ENCODE peak calls at places on chromosomes 11 and 22, in four cellular contexts. P, G, M and K are unnamed samples.

GRCh38 chr11:8841899-8842298 is 69.1 kb upstream of the AKIP1 start:
- DNase-seq in P (no peak), M (no peak), G (no peak), K (no peak)

GRCh38 chr22:45218974-45219373 is 21.7 kb downstream of the KIAA0930 start:
- DNase-seq in G (no peak), P (peak; percentile 83), M (no peak), K (peak; percentile 85)

GRCh38 chr22:24601217-24602104 is 1.5 kb upstream of the GGT1 start:
- DNase-seq in G (no peak), P (peak; percentile 43), M (no peak), K (no peak)

GRCh38 chr11:65516135-65516968 is 8.5 kb upstream of the SCYL1 start:
- DNase-seq in P (peak; percentile 1), G (no peak), M (no peak), K (no peak)

GRCh38 chr22:39419096-39419495 is 19.5 kb downstream of the TAB1 start:
- DNase-seq in M (no peak), G (no peak), P (no peak), K (no peak)

GRCh38 chr11:71977743-71978418 is 20.8 kb upstream of the IL18BP start:
- DNase-seq in M (peak; percentile 64), G (no peak), P (peak; percentile 68), K (peak; percentile 87)

GRCh38 chr11:90434858-90435257 is 212.0 kb upstream of the CHORDC1 start:
- DNase-seq in M (peak; percentile 74), G (no peak), P (peak; percentile 9), K (peak; percentile 68)

GRCh38 chr11:15149050-15149449 is 34.3 kb downstream of the INSC start:
- DNase-seq in M (no peak), P (no peak), G (no peak), K (no peak)

GRCh38 chr22:46352691-46353386 is 17.3 kb downstream of the TRMU start:
- DNase-seq in G (no peak), M (no peak), P (no peak), K (peak; percentile 82)

GRCh38 chr22:49436056-49436455 is 391.6 kb downstream of the BRD1 start:
- DNase-seq in M (no peak), P (no peak), G (no peak), K (no peak)

GRCh38 chr11:20011294-20011951 is 148.9 kb downstream of the DBX1 start:
- DNase-seq in M (no peak), G (no peak), P (no peak), K (peak; percentile 19)

GRCh38 chr11:80815752-80816453 is 1375.1 kb upstream of the TENM4 start:
- DNase-seq in M (no peak), G (no peak), P (peak; percentile 71), K (no peak)